ENCODE peak calls at places on chromosome 10, in five cellular contexts. T is H1, C is IMR-90, K is neuronal stem cell, I is mesenchymal stem cell. S is an unnamed sample.

GRCh38 chr10:123855013-123855684 is 36.5 kb downstream of the CPXM2 start:
- DNase-seq in C (no peak), I (no peak), T (peak; percentile 30), K (no peak), S (no peak)

GRCh38 chr10:72024596-72024995 is 60.4 kb downstream of the CHST3 start:
- DNase-seq in T (no peak), C (no peak), K (no peak), I (no peak), S (no peak)

GRCh38 chr10:89954787-89955566 is 253.6 kb downstream of the KIF20B start:
- DNase-seq in T (no peak), C (no peak), I (no peak), K (no peak), S (no peak)

GRCh38 chr10:124225029-124225467 is 131.7 kb upstream of the CHST15 start:
- DNase-seq in C (no peak), K (no peak), I (no peak), T (no peak), S (no peak)

GRCh38 chr10:119518176-119518575 is 24.3 kb downstream of the RGS10 start:
- DNase-seq in I (no peak), K (no peak), T (no peak), C (no peak), S (no peak)

GRCh38 chr10:53786236-53786635 is 1013.7 kb upstream of the MBL2 start:
- DNase-seq in I (no peak), T (peak; percentile 73), C (no peak), K (no peak), S (peak; percentile 63)

GRCh38 chr10:129936266-129936922 is 27.7 kb downstream of the EBF3 start:
- DNase-seq in T (no peak), C (no peak), I (no peak), K (no peak), S (no peak)

GRCh38 chr10:13271552-13272163 is 28.2 kb downstream of the PHYH start:
- DNase-seq in K (no peak), C (peak; percentile 22), T (peak; percentile 91), I (peak; percentile 4), S (peak; percentile 92)

GRCh38 chr10:6082496-6083395 is 6.1 kb upstream of the RBM17 start:
- DNase-seq in C (no peak), K (no peak), I (no peak), T (no peak), S (no peak)

GRCh38 chr10:87925570-87925969 is 62.1 kb downstream of the PTEN start:
- DNase-seq in I (no peak), T (no peak), C (no peak), K (no peak), S (no peak)

GRCh38 chr10:104622598-104623209 is 18.4 kb upstream of the SORCS3 start:
- DNase-seq in C (no peak), K (peak; percentile 35), T (peak; percentile 60), I (no peak), S (peak; percentile 76)

GRCh38 chr10:28555358-28555757 is 22.4 kb downstream of the WAC start:
- DNase-seq in T (no peak), K (no peak), C (no peak), I (no peak), S (no peak)

GRCh38 chr10:96512524-96512991 is 1.2 kb downstream of the TLL2 start:
- DNase-seq in I (peak; percentile 30), C (peak; percentile 12), T (peak; percentile 73), K (no peak), S (peak; percentile 59)

GRCh38 chr10:27319752-27320561 is 79.4 kb upstream of the ACBD5 start:
- DNase-seq in T (no peak), I (peak; percentile 6), K (no peak), C (peak; percentile 6), S (peak; percentile 63)

GRCh38 chr10:48929413-48929990 is 10.1 kb downstream of the LRRC18 start:
- DNase-seq in I (no peak), T (no peak), C (no peak), K (no peak), S (peak; percentile 13)

GRCh38 chr10:8637640-8638039 is 583.2 kb downstream of the GATA3 start:
- DNase-seq in I (peak; percentile 2), T (no peak), K (no peak), C (no peak), S (no peak)

GRCh38 chr10:82815680-82816079 is 940.7 kb downstream of the NRG3 start:
- DNase-seq in C (no peak), I (no peak), T (no peak), K (no peak), S (no peak)

GRCh38 chr10:49598164-49598856 is 11.8 kb upstream of the SLC18A3 start:
- DNase-seq in T (no peak), C (no peak), K (no peak), I (no peak), S (no peak)

GRCh38 chr10:86857097-86857825 is 100.2 kb downstream of the MMRN2 start:
- DNase-seq in C (peak; percentile 88), T (no peak), I (peak; percentile 52), K (no peak), S (peak; percentile 63)

GRCh38 chr10:66837335-66837734 is 88.5 kb upstream of the LRRTM3 start:
- DNase-seq in C (no peak), K (no peak), T (no peak), I (peak; percentile 18), S (no peak)

GRCh38 chr10:98312816-98313215 is 44.8 kb upstream of the LOXL4 start:
- DNase-seq in C (no peak), K (no peak), I (peak; percentile 72), T (no peak), S (no peak)

GRCh38 chr10:76479103-76479790 is 1047.8 kb downstream of the LRMDA start:
- DNase-seq in C (no peak), I (no peak), K (no peak), T (no peak), S (no peak)

GRCh38 chr10:34861293-34862004 is 46.4 kb upstream of the PARD3 start:
- DNase-seq in I (peak; percentile 22), T (no peak), K (no peak), C (peak; percentile 40), S (no peak)

GRCh38 chr10:89185658-89186057 is 21.5 kb downstream of the CH25H start:
- DNase-seq in I (peak; percentile 23), K (no peak), T (no peak), C (peak; percentile 58), S (no peak)

GRCh38 chr10:120426306-120426705 is 30.7 kb upstream of the PLPP4 start:
- DNase-seq in K (no peak), C (no peak), T (no peak), I (no peak), S (no peak)

GRCh38 chr10:43186150-43186549 is 47.9 kb downstream of the CSGALNACT2 start:
- DNase-seq in I (peak; percentile 29), T (no peak), K (no peak), C (no peak), S (no peak)

GRCh38 chr10:1393481-1393880 is 337.3 kb downstream of the WDR37 start:
- DNase-seq in T (no peak), K (no peak), I (no peak), C (no peak), S (no peak)

DNA sequence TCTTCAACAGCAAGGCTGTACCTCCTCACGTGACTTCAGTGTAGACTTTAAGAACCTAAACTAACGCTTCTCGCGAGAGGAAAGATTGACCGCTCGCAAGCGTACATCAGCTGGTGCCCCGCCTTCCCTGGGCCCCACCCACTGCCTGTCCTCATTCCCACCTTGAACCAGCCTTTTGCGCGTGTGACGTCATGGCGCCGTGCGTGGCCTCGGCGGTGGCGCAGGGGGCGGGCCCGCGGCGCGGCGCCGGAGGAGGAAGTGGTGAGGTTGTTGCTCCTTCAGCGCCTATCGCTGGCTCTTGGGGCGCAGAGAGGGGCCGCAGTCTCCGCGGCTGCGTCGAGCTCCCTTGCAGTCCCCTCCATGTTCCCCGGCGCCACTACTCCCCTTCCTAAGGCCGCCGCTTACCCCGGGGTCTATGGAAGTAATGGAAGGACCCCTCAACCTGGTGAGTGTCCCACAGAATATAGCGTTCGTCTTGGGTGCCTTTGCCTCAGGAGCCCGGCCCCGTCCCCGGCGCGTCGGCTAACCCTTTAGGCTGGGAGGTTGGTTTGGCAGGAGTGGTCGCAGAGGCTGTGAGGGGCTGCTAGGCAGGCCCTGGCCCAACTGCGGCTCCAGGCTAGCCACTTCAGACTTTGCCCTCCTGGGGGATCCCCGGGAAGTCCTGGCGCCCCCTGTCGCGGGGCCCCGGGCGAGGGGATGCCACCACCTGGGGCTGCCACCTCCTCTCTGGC is at the start of gene NRBF2:
- DNase-seq in T (peak; percentile 97), C (peak; percentile 97), I (peak; percentile 96), K (peak; percentile 85), S (peak; percentile 99)
- H2BK120ac ChIP-seq in T (no peak within 1 kb of the TSS), C (peak within 1 kb of the TSS; percentile 27), I (peak within 1 kb of the TSS; percentile 89), K (peak within 1 kb of the TSS; percentile 52), S (no peak within 1 kb of the TSS)

GRCh38 chr10:107913317-107914294 is 749.1 kb upstream of the SORCS1 start:
- DNase-seq in T (peak; percentile 51), K (peak; percentile 36), C (no peak), I (no peak), S (peak; percentile 43)

GRCh38 chr10:107914450-107915276 is 750.2 kb upstream of the SORCS1 start:
- DNase-seq in T (peak; percentile 67), K (peak; percentile 48), C (no peak), I (peak; percentile 0), S (peak; percentile 59)

GRCh38 chr10:107919626-107920235 is 755.2 kb upstream of the SORCS1 start:
- DNase-seq in K (no peak), I (no peak), T (no peak), C (no peak), S (no peak)

GRCh38 chr10:107918171-107918570 is 753.7 kb upstream of the SORCS1 start:
- DNase-seq in C (no peak), K (no peak), T (no peak), I (no peak), S (no peak)

GRCh38 chr10:107915277-107915634 is 750.8 kb upstream of the SORCS1 start:
- DNase-seq in I (peak; percentile 17), C (no peak), K (no peak), T (no peak), S (no peak)
- H2BK120ac ChIP-seq in I (no peak overlapping the region), C (no peak overlapping the region), K (no peak overlapping the region), T (peak overlapping the region; percentile 52), S (no peak overlapping the region)

DNA sequence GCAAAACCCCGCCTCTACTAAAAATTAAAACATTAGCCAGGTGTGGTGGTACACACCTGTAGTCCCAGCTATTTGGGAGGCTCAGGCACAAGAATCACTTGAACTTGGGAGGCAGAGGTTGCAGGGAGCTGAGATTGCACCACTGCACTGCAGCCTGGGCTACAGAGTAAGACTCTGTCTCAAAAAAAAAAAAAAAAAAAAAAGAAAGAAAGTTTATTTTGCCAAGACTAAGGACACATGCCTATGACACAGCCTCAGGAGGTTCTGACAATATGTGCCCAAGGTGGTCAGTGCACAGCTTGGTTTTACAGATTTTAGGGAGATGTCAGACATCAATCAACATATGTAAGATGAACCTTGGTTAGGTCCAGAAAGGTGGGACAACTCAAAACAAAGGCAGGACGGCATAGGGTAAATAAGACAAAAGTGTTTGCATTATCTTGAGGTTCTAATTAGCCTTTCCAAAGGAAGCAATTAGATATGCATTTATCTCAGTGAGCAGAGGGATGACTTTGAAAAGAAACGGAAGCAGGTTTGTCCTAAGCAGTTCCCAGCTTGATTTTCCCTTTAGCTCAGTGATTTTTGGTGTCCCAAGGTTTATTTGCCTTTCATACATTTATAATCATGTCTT is 20.7 kb upstream of the OTUD1 start:
- DNase-seq in K (no peak), T (no peak), I (no peak), C (no peak), S (no peak)
- H2BK120ac ChIP-seq in K (no peak overlapping the region), T (no peak overlapping the region), I (no peak overlapping the region), C (no peak overlapping the region), S (no peak overlapping the region)

DNA sequence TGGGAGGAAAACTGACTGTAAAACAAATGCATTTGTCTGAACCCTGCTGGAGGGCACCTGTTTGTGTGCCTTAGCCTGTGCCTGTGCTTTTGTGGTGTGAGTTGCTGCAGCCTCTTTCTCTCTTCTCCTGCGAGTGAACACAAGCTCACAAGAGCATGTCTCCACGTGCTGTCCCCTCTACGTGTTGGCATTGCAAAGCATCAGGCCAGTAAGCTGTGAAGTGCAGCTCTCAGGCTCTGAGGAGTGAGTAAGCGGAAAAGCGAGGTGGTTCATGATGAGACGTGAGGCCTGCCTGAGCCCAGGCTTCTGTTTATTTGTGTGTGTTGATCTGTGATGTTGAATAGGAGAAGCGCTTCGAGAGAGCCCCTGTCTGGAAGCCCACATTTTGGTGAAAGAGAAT is 85.6 kb upstream of the PDCD4 start:
- DNase-seq in K (no peak), T (no peak), I (peak; percentile 51), C (peak; percentile 32), S (no peak)
- H2BK120ac ChIP-seq in K (no peak overlapping the region), T (no peak overlapping the region), I (no peak overlapping the region), C (no peak overlapping the region), S (no peak overlapping the region)

S was measured in H9.